ENCODE peak calls at places on chromosomes 12 and 14, in ten cellular contexts. Q is dorsolateral prefrontal cortex; V is stomach; R is left lung; P is prostate gland; Z is tibial artery; G is AG04450; L is CD4-positive, alpha-beta T cell; T is A549; B is heart right ventricle. I is an unnamed sample.

GRCh38 chr12:128606970-128607369 is 216.8 kb downstream of the SLC15A4 start:
- DNase-seq in Q (no peak), V (no peak), R (no peak), P (no peak), Z (no peak), G (no peak), L (no peak), T (no peak), B (no peak), I (peak; percentile 32)

GRCh38 chr12:123445388-123446344 is 9.2 kb upstream of the RILPL2 start:
- DNase-seq in Q (no peak), V (peak; percentile 54), R (no peak), P (peak; percentile 78), Z (peak; percentile 50), G (peak; percentile 20), L (no peak), T (no peak), B (peak; percentile 32), I (no peak)

GRCh38 chr12:9707864-9708808 is 24.8 kb downstream of the CLECL1 start:
- DNase-seq in Q (peak; percentile 46), V (peak; percentile 58), R (no peak), P (peak; percentile 17), Z (peak; percentile 31), G (peak; percentile 30), L (peak; percentile 60), T (peak; percentile 33), B (peak; percentile 50), I (peak; percentile 56)

GRCh38 chr12:52771088-52771487 is 6.1 kb downstream of the KRT76 start:
- DNase-seq in Q (no peak), V (no peak), R (no peak), P (no peak), Z (no peak), G (no peak), L (no peak), T (no peak), B (no peak), I (no peak)

GRCh38 chr12:26126340-26127284 is 1.8 kb upstream of the BHLHE41 start:
- DNase-seq in Q (peak; percentile 92), V (peak; percentile 86), R (peak; percentile 94), P (peak; percentile 87), Z (peak; percentile 86), G (no peak), L (no peak), T (peak; percentile 78), B (peak; percentile 87), I (peak; percentile 88)

GRCh38 chr12:16165506-16165905 is 112.0 kb downstream of the SLC15A5 start:
- DNase-seq in Q (no peak), V (peak; percentile 36), R (no peak), P (peak; percentile 10), Z (peak; percentile 67), G (peak; percentile 2), L (no peak), T (peak; percentile 16), B (peak; percentile 11), I (peak; percentile 45)

GRCh38 chr14:41607966-41608663 is 1.4 kb downstream of the LRFN5 start:
- DNase-seq in Q (peak; percentile 53), V (no peak), R (peak; percentile 74), P (no peak), Z (no peak), G (no peak), L (no peak), T (no peak), B (no peak), I (peak; percentile 16)

GRCh38 chr12:1533205-1533601 is 61.2 kb downstream of the FBXL14 start:
- DNase-seq in Q (no peak), V (no peak), R (no peak), P (no peak), Z (no peak), G (no peak), L (no peak), T (no peak), B (no peak), I (no peak)

DNA sequence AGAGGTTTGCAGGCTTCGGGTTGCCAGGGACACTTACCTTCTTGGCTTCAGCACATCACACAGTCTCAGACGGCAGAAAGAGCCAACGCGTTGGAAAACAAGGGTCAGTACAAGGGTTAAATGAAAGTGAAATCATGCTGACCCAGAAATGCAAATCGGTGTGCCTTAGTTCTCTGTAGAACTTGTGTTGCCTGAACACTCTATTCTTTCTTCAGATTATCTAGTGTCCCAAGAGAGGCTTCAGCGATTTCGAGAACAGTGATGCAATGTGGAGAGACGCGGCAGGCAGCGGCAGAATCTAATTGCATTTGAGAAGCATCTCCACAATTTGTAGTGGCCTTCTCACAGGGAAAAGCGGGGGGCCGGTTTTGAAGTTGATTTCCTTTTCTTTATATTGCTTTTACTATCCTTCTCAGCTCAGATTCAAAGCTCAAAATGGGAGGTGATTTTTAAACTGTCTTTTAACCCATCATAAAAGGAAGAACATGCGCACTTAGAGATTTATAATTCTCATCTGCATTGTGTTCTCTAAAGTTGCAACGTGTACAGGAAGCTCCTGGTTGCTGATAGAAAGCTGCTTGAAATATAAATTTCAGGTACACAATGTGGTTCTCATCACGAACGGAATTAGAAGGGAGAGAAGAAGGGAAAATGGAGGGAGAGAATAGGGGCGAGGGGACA is 67.8 kb upstream of the EGLN3 start:
- DNase-seq in Q (no peak), V (no peak), R (no peak), P (no peak), Z (peak; percentile 51), G (no peak), L (no peak), T (no peak), B (peak; percentile 13), I (no peak)
- H3K27ac ChIP-seq in Q (no peak overlapping the region), V (no peak overlapping the region), R (no peak overlapping the region), P (no peak overlapping the region), Z (no peak overlapping the region), G (no peak overlapping the region), L (peak overlapping the region; percentile 42), T (no peak overlapping the region), B (peak overlapping the region; percentile 52), I (no peak overlapping the region)

GRCh38 chr14:88919502-88919901 is 95.1 kb downstream of the TTC8 start:
- DNase-seq in Q (no peak), V (no peak), R (no peak), P (no peak), Z (no peak), G (no peak), L (no peak), T (peak; percentile 15), B (no peak), I (peak; percentile 46)
- TF ChIP-seq CTCF in Q (no peak), V (no peak), R (no peak), P (no peak), Z (no peak), G (no peak), L (no peak), T (peak; percentile 31), B (no peak), I (no peak)

DNA sequence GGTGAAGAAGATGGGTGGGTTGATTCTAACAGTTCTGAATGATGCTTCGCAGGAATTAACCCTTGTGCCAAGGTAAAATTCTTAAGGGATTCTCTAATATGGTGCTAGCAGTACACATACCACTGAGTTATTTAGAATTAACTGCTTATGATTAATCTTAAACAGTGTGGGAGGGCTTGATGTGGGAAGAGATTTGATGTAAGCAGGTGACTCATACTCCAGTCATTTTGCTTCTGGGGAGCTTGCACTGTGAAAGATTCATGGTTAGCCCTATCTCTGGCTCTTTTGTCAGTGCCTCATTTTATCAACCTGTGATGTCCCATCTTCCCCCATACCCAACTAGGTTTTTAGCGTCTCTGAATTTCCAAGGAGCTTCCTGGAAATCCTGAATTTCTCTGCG is 83.8 kb downstream of the NRXN3 start:
- DNase-seq in Q (no peak), V (no peak), R (no peak), P (no peak), Z (no peak), G (no peak), L (no peak), T (peak; percentile 36), B (no peak), I (no peak)
- H3K27ac ChIP-seq in Q (no peak overlapping the region), V (no peak overlapping the region), R (no peak overlapping the region), P (no peak overlapping the region), Z (no peak overlapping the region), G (no peak overlapping the region), L (no peak overlapping the region), T (no peak overlapping the region), B (no peak overlapping the region), I (no peak overlapping the region)

GRCh38 chr14:58639842-58640484 is 2.2 kb downstream of the DACT1 start:
- DNase-seq in Q (no peak), V (no peak), R (no peak), P (peak; percentile 35), Z (peak; percentile 50), G (peak; percentile 49), L (no peak), T (peak; percentile 47), B (peak; percentile 62), I (peak; percentile 68)
- TF ChIP-seq CTCF in Q (peak; percentile 78), V (peak; percentile 45), R (peak; percentile 38), P (peak; percentile 60), Z (peak; percentile 50), G (peak; percentile 80), L (no peak), T (peak; percentile 85), B (peak; percentile 69), I (peak; percentile 49)

GRCh38 chr12:79689477-79690155 is 1.1 kb downstream of the PAWR start:
- DNase-seq in Q (no peak), V (peak; percentile 49), R (peak; percentile 90), P (peak; percentile 67), Z (peak; percentile 35), G (no peak), L (no peak), T (peak; percentile 38), B (peak; percentile 11), I (peak; percentile 68)

GRCh38 chr12:79689041-79689476 is 1.7 kb downstream of the PAWR start:
- DNase-seq in Q (no peak), V (no peak), R (no peak), P (no peak), Z (no peak), G (no peak), L (no peak), T (no peak), B (no peak), I (no peak)

GRCh38 chr12:79691299-79692248 is 810 bp upstream of the PAWR start:
- DNase-seq in Q (no peak), V (no peak), R (no peak), P (peak; percentile 29), Z (no peak), G (peak; percentile 53), L (no peak), T (peak; percentile 56), B (peak; percentile 17), I (peak; percentile 35)

GRCh38 chr12:79690606-79691298 is at the start of gene PAWR:
- DNase-seq in Q (no peak), V (peak; percentile 83), R (peak; percentile 91), P (peak; percentile 80), Z (peak; percentile 57), G (no peak), L (no peak), T (peak; percentile 59), B (peak; percentile 48), I (peak; percentile 88)

DNA sequence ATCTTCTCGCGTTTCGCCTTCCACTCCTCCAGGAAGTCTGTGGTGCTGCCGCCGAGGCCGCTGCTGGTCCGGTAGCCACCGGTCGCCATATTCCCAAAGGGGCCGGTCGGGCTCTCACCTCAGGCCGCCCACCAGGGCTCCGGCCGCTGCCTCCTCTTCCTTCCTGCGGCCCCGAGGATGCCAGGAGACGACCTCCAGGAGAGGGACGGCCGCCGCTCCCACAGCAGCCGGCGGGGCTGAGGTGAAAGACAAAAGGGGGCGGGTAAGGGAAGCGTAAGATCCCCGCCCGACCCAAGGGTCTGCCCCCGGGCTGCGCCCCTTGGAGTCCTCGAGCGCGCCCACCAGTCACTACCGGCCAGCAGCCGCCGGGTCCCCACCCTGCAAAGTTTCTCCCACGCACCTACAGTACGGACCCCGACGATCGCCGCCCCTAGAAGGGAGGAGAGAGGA is 583 bp downstream of the PAWR start:
- DNase-seq in Q (no peak), V (peak; percentile 41), R (peak; percentile 82), P (no peak), Z (peak; percentile 31), G (no peak), L (no peak), T (no peak), B (peak; percentile 18), I (no peak)
- H3K27ac ChIP-seq in Q (no peak overlapping the region), V (peak overlapping the region; percentile 90), R (peak overlapping the region; percentile 76), P (peak overlapping the region; percentile 94), Z (peak overlapping the region; percentile 98), G (peak overlapping the region; percentile 84), L (no peak overlapping the region), T (peak overlapping the region; percentile 93), B (peak overlapping the region; percentile 65), I (peak overlapping the region; percentile 95)

I was measured in colonic mucosa.